ENCODE peak calls at places on chromosomes 1 and 21, in seven cellular contexts. Q, R, U, Z, Y, F and V are unnamed samples.

GRCh38 chr1:69710484-69710883 is 142.8 kb downstream of the LRRC7 start:
- DNase-seq in R (no peak), Z (no peak), Y (no peak), Q (no peak), U (no peak), F (no peak), V (no peak)

GRCh38 chr1:38029725-38030511 is 16.7 kb downstream of the POU3F1 start:
- DNase-seq in U (peak; percentile 68), Y (no peak), Q (no peak), Z (no peak), F (no peak), R (peak; percentile 37), V (no peak)

GRCh38 chr1:119220980-119221379 is 80.5 kb upstream of the WARS2 start:
- DNase-seq in Z (no peak), Y (no peak), U (no peak), R (no peak), Q (no peak), F (no peak), V (no peak)

GRCh38 chr1:116713474-116713873 is 40.8 kb upstream of the CD2 start:
- DNase-seq in U (no peak), Z (no peak), Y (no peak), Q (no peak), R (no peak), F (no peak), V (no peak)

GRCh38 chr1:55131801-55132200 is 83.4 kb downstream of the USP24 start:
- DNase-seq in Y (no peak), Q (no peak), R (no peak), F (no peak), U (no peak), Z (no peak), V (no peak)

GRCh38 chr1:19444399-19445021 is 40.8 kb downstream of the CAPZB start:
- DNase-seq in Y (no peak), U (no peak), R (no peak), Q (no peak), Z (no peak), F (no peak), V (no peak)

GRCh38 chr21:43734830-43735229 is 15.9 kb downstream of the PDXK start:
- DNase-seq in F (no peak), Y (no peak), Q (no peak), U (peak; percentile 62), R (peak; percentile 70), Z (no peak), V (peak; percentile 63)

GRCh38 chr1:236509647-236510401 is 14.0 kb upstream of the LGALS8 start:
- DNase-seq in R (no peak), Q (no peak), F (no peak), Z (no peak), U (no peak), Y (no peak), V (no peak)

GRCh38 chr1:226990133-226990716 is 50.1 kb downstream of the COQ8A start:
- DNase-seq in Q (no peak), Z (no peak), R (peak; percentile 44), Y (peak; percentile 82), F (peak; percentile 28), U (peak; percentile 62), V (no peak)

GRCh38 chr1:115112496-115113375 is 23.4 kb upstream of the TSPAN2 start:
- DNase-seq in Y (peak; percentile 55), U (no peak), Z (no peak), F (no peak), R (peak; percentile 43), Q (peak; percentile 6), V (peak; percentile 16)

GRCh38 chr1:213122514-213122929 is 71.5 kb downstream of the RPS6KC1 start:
- DNase-seq in R (no peak), F (peak; percentile 48), Q (peak; percentile 55), U (no peak), Z (no peak), Y (no peak), V (no peak)
- TF ChIP-seq CTCF in R (peak; percentile 19), F (peak; percentile 51), Q (peak; percentile 36), U (peak; percentile 16), Z (no peak), Y (no peak), V (peak; percentile 60)

GRCh38 chr1:156801409-156802121 is 15.1 kb downstream of the SH2D2A start:
- DNase-seq in F (no peak), R (no peak), Q (no peak), Z (no peak), U (no peak), Y (no peak), V (no peak)

GRCh38 chr1:156804572-156805243 is 11.9 kb downstream of the SH2D2A start:
- DNase-seq in R (no peak), U (no peak), F (no peak), Y (peak; percentile 39), Q (no peak), Z (no peak), V (no peak)

GRCh38 chr1:156803086-156803851 is 13.4 kb downstream of the SH2D2A start:
- DNase-seq in Q (no peak), F (no peak), R (no peak), Y (no peak), U (no peak), Z (no peak), V (no peak)

GRCh38 chr1:156804026-156804425 is 12.6 kb downstream of the SH2D2A start:
- DNase-seq in Q (no peak), Y (no peak), R (no peak), Z (no peak), U (no peak), F (no peak), V (no peak)

DNA sequence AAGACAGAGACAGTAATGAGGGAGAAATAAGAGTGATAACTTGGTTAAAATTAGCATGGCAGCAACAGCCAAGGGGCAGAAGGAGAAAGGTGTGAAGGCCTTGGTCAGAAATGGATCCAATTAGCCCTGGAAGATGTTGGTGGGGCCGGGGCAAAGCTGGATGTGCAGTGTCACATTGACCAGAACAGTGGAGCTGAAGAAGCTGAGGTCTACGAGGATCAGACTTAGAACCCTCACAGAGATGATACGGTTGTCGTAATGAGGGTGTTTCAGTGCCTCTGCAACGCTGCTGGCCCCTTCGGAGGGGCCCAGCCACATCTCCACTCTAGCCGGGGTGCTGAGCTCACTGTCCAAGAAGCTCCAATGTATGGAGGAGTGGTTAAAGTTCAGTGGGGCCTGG is 14.2 kb downstream of the SH2D2A start:
- DNase-seq in F (no peak), Y (no peak), U (no peak), R (no peak), Q (no peak), Z (no peak), V (no peak)
- TF ChIP-seq POLR2AphosphoS5 in F (no peak), Y (no peak), U (no peak), R (no peak), Q (peak; percentile 9), Z (no peak), V (no peak)

DNA sequence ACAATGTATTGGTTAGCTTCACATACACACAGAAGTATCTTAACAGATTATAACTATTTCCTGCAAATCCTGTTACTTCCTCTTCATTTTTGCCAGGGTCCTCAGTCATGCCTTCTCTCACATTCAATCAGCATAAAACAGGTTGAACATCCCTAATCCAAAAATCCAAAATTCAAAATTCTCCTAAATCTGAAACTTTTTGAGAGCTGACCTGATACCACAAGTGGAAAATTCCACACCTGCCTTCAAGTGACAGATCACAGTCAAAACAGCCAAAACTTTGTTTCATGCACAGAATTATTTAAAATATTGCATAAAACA is 62.9 kb upstream of the FBXO28 start:
- DNase-seq in Z (no peak), R (no peak), Q (no peak), F (no peak), Y (no peak), U (no peak), V (no peak)
- TF ChIP-seq CTCF in Z (no peak), R (no peak), Q (no peak), F (no peak), Y (no peak), U (no peak), V (no peak)

GRCh38 chr1:61192666-61193325 is 110.4 kb downstream of the NFIA start:
- DNase-seq in Z (no peak), Q (no peak), U (no peak), R (no peak), Y (no peak), F (no peak), V (no peak)

GRCh38 chr1:61187380-61188086 is 105.2 kb downstream of the NFIA start:
- DNase-seq in R (no peak), Z (no peak), Y (no peak), F (no peak), Q (no peak), U (no peak), V (no peak)

GRCh38 chr1:61193808-61194207 is 111.4 kb downstream of the NFIA start:
- DNase-seq in F (no peak), U (no peak), Z (no peak), Q (no peak), Y (no peak), R (no peak), V (no peak)

GRCh38 chr1:61190476-61191067 is 108.2 kb downstream of the NFIA start:
- DNase-seq in R (no peak), Z (no peak), Q (no peak), Y (no peak), U (no peak), F (no peak), V (no peak)

DNA sequence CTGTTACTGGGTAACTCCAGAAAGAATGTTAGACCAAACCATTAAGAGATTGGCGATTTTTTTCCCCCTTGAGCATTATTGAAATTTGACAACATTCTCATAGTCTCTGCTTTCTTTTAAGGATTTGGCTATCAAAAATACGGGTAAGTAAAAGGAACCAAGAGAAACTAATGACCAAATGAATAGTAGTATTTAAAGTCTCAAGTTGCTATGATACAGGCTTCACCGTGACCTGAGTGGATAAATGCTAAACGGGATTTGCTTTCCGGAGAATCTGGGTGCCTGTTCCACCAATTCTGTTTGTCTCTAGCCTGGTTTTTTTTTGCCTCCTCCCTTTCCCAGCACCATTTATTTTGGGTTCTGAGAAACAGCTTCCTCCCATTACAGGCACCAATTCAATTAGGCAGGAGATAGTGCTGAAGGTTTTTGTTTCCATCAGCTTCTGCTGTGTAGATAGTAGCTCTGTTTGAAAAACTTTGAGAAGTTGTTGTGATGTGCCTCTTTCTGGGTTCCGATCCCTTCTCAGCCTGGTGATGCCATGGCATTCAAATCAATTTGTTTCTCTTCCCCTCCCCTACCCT is 108.9 kb downstream of the NFIA start:
- DNase-seq in F (no peak), Y (no peak), R (no peak), Q (no peak), U (no peak), Z (no peak), V (no peak)
- TF ChIP-seq POLR2AphosphoS5 in F (no peak), Y (no peak), R (no peak), Q (no peak), U (no peak), Z (no peak), V (no peak)

DNA sequence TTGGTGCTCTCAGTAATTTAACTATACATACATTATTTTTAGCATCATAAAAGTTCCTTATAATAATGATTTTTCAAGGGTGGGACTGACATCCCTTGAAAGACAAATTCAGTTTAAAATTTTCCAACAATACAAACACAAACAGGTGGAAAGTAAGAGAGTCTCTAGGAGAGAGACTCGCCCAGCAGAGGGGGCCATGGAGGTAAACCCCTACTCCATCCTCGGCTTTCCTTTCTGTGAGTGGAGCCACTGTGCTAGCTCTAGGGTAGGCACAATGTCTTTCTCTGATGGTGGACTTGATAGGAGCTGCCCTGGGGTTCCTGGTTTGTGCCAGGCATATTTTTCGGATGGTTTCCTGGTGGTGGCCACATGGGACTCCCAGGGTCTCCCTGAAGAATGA is 8.3 kb downstream of the CSMD2 start:
- DNase-seq in Z (no peak), F (no peak), R (no peak), U (no peak), Y (no peak), Q (no peak), V (no peak)
- TF ChIP-seq CTCF in Z (peak; percentile 47), F (no peak), R (no peak), U (no peak), Y (no peak), Q (peak; percentile 31), V (no peak)